ENCODE peak calls at places on chromosomes 3 and 15, in ten cellular contexts. One of them, this sample, is unnamed.

GRCh38 chr15:97030251-97030650 is 699.8 kb downstream of the NR2F2 start:
- DNase-seq in sigmoid colon: no peak
- DNase-seq in heart left ventricle: no peak
- DNase-seq in spleen: no peak
- DNase-seq in endodermal cell: no peak
- DNase-seq in RWPE2: no peak
- DNase-seq in suprapubic skin: no peak
- DNase-seq in tibial nerve: no peak
- DNase-seq in psoas muscle: no peak
- DNase-seq in right atrium auricular region: no peak
- DNase-seq in this sample: no peak

GRCh38 chr3:175702956-175703355 is 843.8 kb downstream of the NAALADL2 start:
- DNase-seq in sigmoid colon: no peak
- DNase-seq in heart left ventricle: no peak
- DNase-seq in spleen: no peak
- DNase-seq in endodermal cell: no peak
- DNase-seq in RWPE2: no peak
- DNase-seq in suprapubic skin: no peak
- DNase-seq in tibial nerve: no peak
- DNase-seq in psoas muscle: no peak
- DNase-seq in right atrium auricular region: no peak
- DNase-seq in this sample: no peak

GRCh38 chr3:59502806-59503205 is 453.0 kb upstream of the CFAP20DC start:
- DNase-seq in sigmoid colon: no peak
- DNase-seq in heart left ventricle: no peak
- DNase-seq in spleen: no peak
- DNase-seq in endodermal cell: no peak
- DNase-seq in RWPE2: no peak
- DNase-seq in suprapubic skin: no peak
- DNase-seq in tibial nerve: no peak
- DNase-seq in psoas muscle: no peak
- DNase-seq in right atrium auricular region: no peak
- DNase-seq in this sample: no peak

GRCh38 chr3:129120254-129121004 is 1.2 kb downstream of the RAB43 start:
- DNase-seq in sigmoid colon: peak; percentile 94
- DNase-seq in heart left ventricle: peak; percentile 90
- DNase-seq in spleen: peak; percentile 97
- DNase-seq in endodermal cell: peak; percentile 94
- DNase-seq in RWPE2: peak; percentile 87
- DNase-seq in suprapubic skin: peak; percentile 95
- DNase-seq in tibial nerve: peak; percentile 79
- DNase-seq in psoas muscle: peak; percentile 89
- DNase-seq in right atrium auricular region: peak; percentile 94
- DNase-seq in this sample: peak; percentile 68

GRCh38 chr15:70508561-70509281 is 254.6 kb downstream of the UACA start:
- DNase-seq in sigmoid colon: no peak
- DNase-seq in heart left ventricle: no peak
- DNase-seq in spleen: peak; percentile 57
- DNase-seq in endodermal cell: no peak
- DNase-seq in RWPE2: peak; percentile 97
- DNase-seq in suprapubic skin: no peak
- DNase-seq in tibial nerve: no peak
- DNase-seq in psoas muscle: no peak
- DNase-seq in right atrium auricular region: no peak
- DNase-seq in this sample: no peak

GRCh38 chr3:45861043-45861846 is 19.3 kb upstream of the LZTFL1 start:
- DNase-seq in sigmoid colon: no peak
- DNase-seq in heart left ventricle: no peak
- DNase-seq in spleen: no peak
- DNase-seq in endodermal cell: no peak
- DNase-seq in RWPE2: no peak
- DNase-seq in suprapubic skin: no peak
- DNase-seq in tibial nerve: no peak
- DNase-seq in psoas muscle: no peak
- DNase-seq in right atrium auricular region: no peak
- DNase-seq in this sample: no peak

GRCh38 chr3:161100994-161101393 is 4.2 kb downstream of the B3GALNT1 start:
- DNase-seq in sigmoid colon: no peak
- DNase-seq in heart left ventricle: no peak
- DNase-seq in spleen: no peak
- DNase-seq in endodermal cell: no peak
- DNase-seq in RWPE2: no peak
- DNase-seq in suprapubic skin: no peak
- DNase-seq in tibial nerve: no peak
- DNase-seq in psoas muscle: no peak
- DNase-seq in right atrium auricular region: no peak
- DNase-seq in this sample: no peak

GRCh38 chr3:69787436-69788168 is 48.3 kb downstream of the MITF start:
- DNase-seq in sigmoid colon: no peak
- DNase-seq in heart left ventricle: no peak
- DNase-seq in spleen: no peak
- DNase-seq in endodermal cell: no peak
- DNase-seq in RWPE2: no peak
- DNase-seq in suprapubic skin: no peak
- DNase-seq in tibial nerve: no peak
- DNase-seq in psoas muscle: no peak
- DNase-seq in right atrium auricular region: no peak
- DNase-seq in this sample: no peak

GRCh38 chr15:65292938-65293518 is 2.8 kb upstream of the RNU5A-1 start:
- DNase-seq in sigmoid colon: no peak
- DNase-seq in heart left ventricle: no peak
- DNase-seq in spleen: no peak
- DNase-seq in endodermal cell: no peak
- DNase-seq in RWPE2: no peak
- DNase-seq in suprapubic skin: no peak
- DNase-seq in tibial nerve: no peak
- DNase-seq in psoas muscle: no peak
- DNase-seq in right atrium auricular region: no peak
- DNase-seq in this sample: no peak

GRCh38 chr15:83066034-83066760 is 855 bp downstream of the BTBD1 start:
- DNase-seq in sigmoid colon: no peak
- DNase-seq in heart left ventricle: no peak
- DNase-seq in spleen: no peak
- DNase-seq in endodermal cell: peak; percentile 56
- DNase-seq in RWPE2: no peak
- DNase-seq in suprapubic skin: no peak
- DNase-seq in tibial nerve: no peak
- DNase-seq in psoas muscle: peak; percentile 58
- DNase-seq in right atrium auricular region: no peak
- DNase-seq in this sample: no peak

GRCh38 chr3:13479332-13479581 is 849 bp upstream of the HDAC11 start:
- DNase-seq in sigmoid colon: no peak
- DNase-seq in heart left ventricle: peak; percentile 40
- DNase-seq in spleen: no peak
- DNase-seq in endodermal cell: no peak
- DNase-seq in RWPE2: no peak
- DNase-seq in suprapubic skin: no peak
- DNase-seq in tibial nerve: no peak
- DNase-seq in psoas muscle: peak; percentile 76
- DNase-seq in right atrium auricular region: no peak
- DNase-seq in this sample: no peak

GRCh38 chr3:37243811-37244748 is 69.7 kb upstream of the LRRFIP2 start:
- DNase-seq in sigmoid colon: peak; percentile 92
- DNase-seq in heart left ventricle: peak; percentile 81
- DNase-seq in spleen: peak; percentile 90
- DNase-seq in endodermal cell: peak; percentile 89
- DNase-seq in RWPE2: peak; percentile 83
- DNase-seq in suprapubic skin: peak; percentile 96
- DNase-seq in tibial nerve: peak; percentile 76
- DNase-seq in psoas muscle: peak; percentile 95
- DNase-seq in right atrium auricular region: peak; percentile 92
- DNase-seq in this sample: peak; percentile 61

DNA sequence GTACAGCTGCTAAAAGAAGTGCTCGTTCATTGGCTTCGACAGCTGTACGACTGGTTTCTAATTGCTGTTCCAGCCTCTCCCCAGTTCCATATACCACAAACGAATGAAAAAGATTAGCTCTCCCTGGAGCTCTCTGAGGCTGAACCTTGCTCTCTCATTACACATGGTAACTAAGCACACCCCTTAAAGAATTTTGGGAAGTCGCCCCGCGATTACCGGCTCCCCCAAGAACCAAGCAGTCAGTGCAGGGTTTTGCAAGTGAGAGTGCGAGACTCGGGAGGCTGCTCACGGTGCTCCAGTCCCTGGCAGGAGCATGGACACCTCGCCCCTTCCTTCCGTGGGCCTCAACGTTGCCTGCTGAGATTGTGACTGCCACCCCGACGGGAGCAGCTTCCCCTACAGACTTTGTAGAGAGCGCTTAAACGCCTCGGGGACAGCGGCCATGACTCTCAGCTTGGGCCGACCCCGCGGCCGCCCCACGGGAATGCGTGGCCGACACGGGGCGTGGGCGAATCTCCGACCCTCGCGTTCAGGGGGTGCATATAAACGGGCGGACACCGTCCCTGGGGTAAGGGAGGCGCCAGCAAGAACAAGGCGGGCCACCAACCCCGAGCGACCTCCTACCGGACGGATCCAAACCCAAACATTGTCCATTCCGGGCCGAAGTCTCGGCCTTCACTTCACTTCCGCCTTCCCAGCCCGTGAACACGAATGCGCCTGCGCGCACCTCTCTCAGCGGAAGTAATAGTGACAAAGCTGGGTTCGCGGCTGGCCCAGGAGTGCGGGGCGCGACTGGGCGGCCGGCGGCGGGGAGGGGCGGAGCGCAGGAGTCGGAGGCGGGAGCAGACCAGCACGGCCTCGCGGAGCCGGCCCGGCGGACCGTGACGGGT is at the start of gene ATP2C1:
- DNase-seq in sigmoid colon: peak; percentile 97
- DNase-seq in heart left ventricle: peak; percentile 94
- DNase-seq in spleen: peak; percentile 99
- DNase-seq in endodermal cell: peak; percentile 98
- DNase-seq in RWPE2: peak; percentile 91
- DNase-seq in suprapubic skin: peak; percentile 97
- DNase-seq in tibial nerve: peak; percentile 91
- DNase-seq in psoas muscle: peak; percentile 98
- DNase-seq in right atrium auricular region: peak; percentile 96
- DNase-seq in this sample: peak; percentile 89
- TF ChIP-seq CTCF in sigmoid colon: no peak
- TF ChIP-seq CTCF in heart left ventricle: peak; percentile 15
- TF ChIP-seq CTCF in spleen: peak; percentile 60
- TF ChIP-seq CTCF in endodermal cell: peak; percentile 58
- TF ChIP-seq CTCF in RWPE2: peak; percentile 74
- TF ChIP-seq CTCF in suprapubic skin: peak; percentile 20
- TF ChIP-seq CTCF in tibial nerve: no peak
- TF ChIP-seq CTCF in psoas muscle: no peak
- TF ChIP-seq CTCF in right atrium auricular region: peak; percentile 49
- TF ChIP-seq CTCF in this sample: no peak

GRCh38 chr15:28037969-28038640 is 61.0 kb downstream of the OCA2 start:
- DNase-seq in sigmoid colon: no peak
- DNase-seq in heart left ventricle: no peak
- DNase-seq in spleen: no peak
- DNase-seq in endodermal cell: no peak
- DNase-seq in RWPE2: no peak
- DNase-seq in suprapubic skin: no peak
- DNase-seq in tibial nerve: no peak
- DNase-seq in psoas muscle: no peak
- DNase-seq in right atrium auricular region: no peak
- DNase-seq in this sample: no peak
- H3K4me3 ChIP-seq in sigmoid colon: no peak overlapping the region
- H3K4me3 ChIP-seq in heart left ventricle: no peak overlapping the region
- H3K4me3 ChIP-seq in spleen: no peak overlapping the region
- H3K4me3 ChIP-seq in endodermal cell: no peak overlapping the region
- H3K4me3 ChIP-seq in RWPE2: no peak overlapping the region
- H3K4me3 ChIP-seq in suprapubic skin: no peak overlapping the region
- H3K4me3 ChIP-seq in tibial nerve: no peak overlapping the region
- H3K4me3 ChIP-seq in psoas muscle: no peak overlapping the region
- H3K4me3 ChIP-seq in right atrium auricular region: no peak overlapping the region
- H3K4me3 ChIP-seq in this sample: no peak overlapping the region

GRCh38 chr15:91099616-91100560 is at the start of gene SV2B:
- DNase-seq in sigmoid colon: no peak
- DNase-seq in heart left ventricle: peak; percentile 39
- DNase-seq in spleen: peak; percentile 80
- DNase-seq in endodermal cell: peak; percentile 85
- DNase-seq in RWPE2: peak; percentile 73
- DNase-seq in suprapubic skin: peak; percentile 79
- DNase-seq in tibial nerve: peak; percentile 21
- DNase-seq in psoas muscle: no peak
- DNase-seq in right atrium auricular region: no peak
- DNase-seq in this sample: no peak

GRCh38 chr15:91102546-91103330 is 2.7 kb downstream of the SV2B start:
- DNase-seq in sigmoid colon: no peak
- DNase-seq in heart left ventricle: peak; percentile 32
- DNase-seq in spleen: no peak
- DNase-seq in endodermal cell: no peak
- DNase-seq in RWPE2: no peak
- DNase-seq in suprapubic skin: no peak
- DNase-seq in tibial nerve: no peak
- DNase-seq in psoas muscle: no peak
- DNase-seq in right atrium auricular region: no peak
- DNase-seq in this sample: no peak

GRCh38 chr15:91101356-91101920 is 1.4 kb downstream of the SV2B start:
- DNase-seq in sigmoid colon: no peak
- DNase-seq in heart left ventricle: no peak
- DNase-seq in spleen: no peak
- DNase-seq in endodermal cell: peak; percentile 66
- DNase-seq in RWPE2: no peak
- DNase-seq in suprapubic skin: no peak
- DNase-seq in tibial nerve: no peak
- DNase-seq in psoas muscle: no peak
- DNase-seq in right atrium auricular region: no peak
- DNase-seq in this sample: no peak

GRCh38 chr15:91100561-91101355 is 701 bp downstream of the SV2B start:
- DNase-seq in sigmoid colon: no peak
- DNase-seq in heart left ventricle: no peak
- DNase-seq in spleen: no peak
- DNase-seq in endodermal cell: peak; percentile 57
- DNase-seq in RWPE2: no peak
- DNase-seq in suprapubic skin: no peak
- DNase-seq in tibial nerve: no peak
- DNase-seq in psoas muscle: no peak
- DNase-seq in right atrium auricular region: no peak
- DNase-seq in this sample: no peak

DNA sequence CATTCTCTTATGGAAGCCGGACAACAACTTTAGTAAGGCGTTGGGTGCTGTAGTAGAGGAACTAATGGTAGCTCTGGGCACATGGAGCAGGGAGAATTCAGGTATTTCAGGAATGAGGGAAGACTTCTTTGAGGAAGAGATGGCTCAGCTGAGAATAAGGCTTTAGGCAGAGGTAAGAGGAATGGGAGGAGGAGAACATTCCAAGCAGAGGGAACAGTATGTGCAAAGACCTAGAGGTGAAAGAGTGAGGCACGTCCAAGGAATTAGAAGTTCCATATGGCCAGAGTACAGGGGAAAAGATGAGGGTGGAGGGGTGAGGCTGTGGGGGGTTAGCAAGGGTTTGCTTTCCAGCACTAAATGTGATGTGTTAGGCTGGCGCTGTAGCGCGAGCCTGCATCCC is 1.6 kb upstream of the SV2B start:
- DNase-seq in sigmoid colon: no peak
- DNase-seq in heart left ventricle: no peak
- DNase-seq in spleen: no peak
- DNase-seq in endodermal cell: no peak
- DNase-seq in RWPE2: no peak
- DNase-seq in suprapubic skin: no peak
- DNase-seq in tibial nerve: no peak
- DNase-seq in psoas muscle: no peak
- DNase-seq in right atrium auricular region: no peak
- DNase-seq in this sample: no peak
- H3K27me3 ChIP-seq in sigmoid colon: peaks cover 65% of the 10 kb centered on the region
- H3K27me3 ChIP-seq in heart left ventricle: peaks cover 80% of the 10 kb centered on the region
- H3K27me3 ChIP-seq in spleen: peaks cover 83% of the 10 kb centered on the region
- H3K27me3 ChIP-seq in endodermal cell: peaks cover 88% of the 10 kb centered on the region
- H3K27me3 ChIP-seq in RWPE2: peaks cover 88% of the 10 kb centered on the region
- H3K27me3 ChIP-seq in suprapubic skin: peaks cover 40% of the 10 kb centered on the region
- H3K27me3 ChIP-seq in tibial nerve: peaks cover 25% of the 10 kb centered on the region
- H3K27me3 ChIP-seq in psoas muscle: peaks cover 60% of the 10 kb centered on the region
- H3K27me3 ChIP-seq in right atrium auricular region: no peaks in the 10 kb centered on the region
- H3K27me3 ChIP-seq in this sample: no peaks in the 10 kb centered on the region

GRCh38 chr15:71707230-71708051 is 102.9 kb upstream of the NR2E3 start:
- DNase-seq in sigmoid colon: no peak
- DNase-seq in heart left ventricle: no peak
- DNase-seq in spleen: no peak
- DNase-seq in endodermal cell: no peak
- DNase-seq in RWPE2: no peak
- DNase-seq in suprapubic skin: no peak
- DNase-seq in tibial nerve: no peak
- DNase-seq in psoas muscle: no peak
- DNase-seq in right atrium auricular region: no peak
- DNase-seq in this sample: no peak
- TF ChIP-seq CTCF in sigmoid colon: no peak
- TF ChIP-seq CTCF in heart left ventricle: no peak
- TF ChIP-seq CTCF in spleen: no peak
- TF ChIP-seq CTCF in endodermal cell: no peak
- TF ChIP-seq CTCF in RWPE2: no peak
- TF ChIP-seq CTCF in suprapubic skin: no peak
- TF ChIP-seq CTCF in tibial nerve: no peak
- TF ChIP-seq CTCF in psoas muscle: no peak
- TF ChIP-seq CTCF in right atrium auricular region: no peak
- TF ChIP-seq CTCF in this sample: no peak